ENCODE peak calls at places on chromosome 14, in ten cellular contexts. H, B, D, K, S, G, O, N, A and R are unnamed samples.

GRCh38 chr14:20560961-20561360 is at the start of gene RNASE9:
- DNase-seq in H (peak; percentile 54), B (no peak), D (no peak), K (no peak), S (no peak), G (no peak), O (no peak), N (no peak), A (no peak), R (no peak)

GRCh38 chr14:80946797-80947196 is 5.3 kb upstream of the CEP128 start:
- DNase-seq in H (no peak), B (no peak), D (no peak), K (no peak), S (no peak), G (no peak), O (no peak), N (no peak), A (no peak), R (no peak)

GRCh38 chr14:90087433-90087832 is 25.6 kb downstream of the KCNK13 start:
- DNase-seq in H (no peak), B (no peak), D (no peak), K (peak; percentile 25), S (peak; percentile 13), G (no peak), O (peak; percentile 51), N (no peak), A (peak; percentile 88), R (no peak)

GRCh38 chr14:91744068-91744480 is 12.2 kb upstream of the CATSPERB start:
- DNase-seq in H (no peak), B (no peak), D (no peak), K (no peak), S (no peak), G (no peak), O (no peak), N (no peak), A (no peak), R (peak; percentile 53)

GRCh38 chr14:92549096-92549852 is 35.7 kb downstream of the RIN3 start:
- DNase-seq in H (no peak), B (no peak), D (no peak), K (no peak), S (no peak), G (no peak), O (peak; percentile 39), N (no peak), A (no peak), R (no peak)

GRCh38 chr14:101956179-101956885 is 8.0 kb upstream of the DYNC1H1 start:
- DNase-seq in H (no peak), B (no peak), D (no peak), K (no peak), S (no peak), G (no peak), O (no peak), N (no peak), A (no peak), R (no peak)

GRCh38 chr14:75459099-75459741 is 31.4 kb downstream of the JDP2 start:
- DNase-seq in H (no peak), B (no peak), D (no peak), K (no peak), S (no peak), G (no peak), O (peak; percentile 78), N (peak; percentile 12), A (no peak), R (no peak)

GRCh38 chr14:77641534-77642341 is 25.3 kb upstream of the SPTLC2 start:
- DNase-seq in H (no peak), B (peak; percentile 79), D (no peak), K (peak; percentile 68), S (no peak), G (peak; percentile 52), O (peak; percentile 87), N (peak; percentile 73), A (no peak), R (no peak)

GRCh38 chr14:68000516-68000915 is 180.9 kb downstream of the RAD51B start:
- DNase-seq in H (no peak), B (no peak), D (no peak), K (no peak), S (no peak), G (no peak), O (no peak), N (no peak), A (no peak), R (no peak)

GRCh38 chr14:80164991-80165390 is 46.3 kb downstream of the DIO2 start:
- DNase-seq in H (no peak), B (no peak), D (no peak), K (no peak), S (peak; percentile 21), G (peak; percentile 73), O (no peak), N (no peak), A (no peak), R (no peak)

GRCh38 chr14:56821177-56821576 is 10.9 kb upstream of the OTX2 start:
- DNase-seq in H (no peak), B (no peak), D (no peak), K (no peak), S (no peak), G (no peak), O (no peak), N (no peak), A (no peak), R (no peak)

GRCh38 chr14:92495041-92495440 is 18.5 kb upstream of the RIN3 start:
- DNase-seq in H (no peak), B (peak; percentile 54), D (no peak), K (no peak), S (no peak), G (peak; percentile 72), O (no peak), N (no peak), A (no peak), R (peak; percentile 54)

GRCh38 chr14:80956922-80957321 is 1.5 kb downstream of the TSHR start:
- DNase-seq in H (no peak), B (no peak), D (no peak), K (no peak), S (no peak), G (no peak), O (no peak), N (no peak), A (no peak), R (no peak)

GRCh38 chr14:58455593-58456265 is 28.2 kb downstream of the KIAA0586 start:
- DNase-seq in H (no peak), B (no peak), D (no peak), K (no peak), S (no peak), G (peak; percentile 90), O (no peak), N (no peak), A (no peak), R (peak; percentile 24)

GRCh38 chr14:50025776-50026175 is 90.6 kb downstream of the VCPKMT start:
- DNase-seq in H (no peak), B (no peak), D (no peak), K (no peak), S (no peak), G (peak; percentile 58), O (no peak), N (no peak), A (no peak), R (no peak)

GRCh38 chr14:100972134-100972905 is 68.8 kb upstream of the RTL1 start:
- DNase-seq in H (no peak), B (no peak), D (no peak), K (no peak), S (no peak), G (peak; percentile 39), O (no peak), N (no peak), A (no peak), R (no peak)

GRCh38 chr14:101228949-101229541 is 325.5 kb upstream of the RTL1 start:
- DNase-seq in H (no peak), B (peak; percentile 69), D (no peak), K (no peak), S (no peak), G (no peak), O (no peak), N (no peak), A (no peak), R (no peak)

GRCh38 chr14:88870777-88871176 is 46.3 kb downstream of the TTC8 start:
- DNase-seq in H (no peak), B (no peak), D (no peak), K (no peak), S (no peak), G (no peak), O (no peak), N (no peak), A (no peak), R (no peak)
- H3K27ac ChIP-seq in H (no peak overlapping the region), B (no peak overlapping the region), D (no peak overlapping the region), K (no peak overlapping the region), S (no peak overlapping the region), G (no peak overlapping the region), O (no peak overlapping the region), N (no peak overlapping the region), A (no peak overlapping the region), R (no peak overlapping the region)

DNA sequence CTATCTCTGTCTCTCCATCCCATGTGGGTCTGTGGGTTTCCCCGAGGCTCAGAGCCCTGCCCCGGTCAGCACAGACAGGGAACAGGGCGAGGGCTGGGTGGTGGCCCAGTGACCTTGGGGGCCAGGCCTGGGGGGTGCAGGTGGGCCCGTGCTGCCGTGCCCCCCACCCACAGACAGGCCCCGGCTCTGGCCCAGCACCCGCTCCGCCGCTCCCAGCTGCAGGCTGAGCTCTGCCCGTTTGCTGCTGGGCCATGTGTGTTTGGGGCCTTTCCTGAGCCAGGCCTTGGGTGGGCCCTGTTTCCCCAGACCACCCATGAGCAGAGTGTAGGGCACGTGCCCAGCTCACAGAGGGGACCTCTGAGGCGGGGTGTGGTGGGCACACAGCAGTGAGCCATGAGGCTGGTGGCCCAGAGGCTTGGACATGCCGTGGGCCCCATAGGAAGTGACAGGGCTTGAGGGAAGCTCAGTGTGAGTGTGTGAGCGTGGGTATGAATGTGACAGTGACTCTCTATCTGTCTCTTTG is 51.0 kb downstream of the TMEM121 start:
- DNase-seq in H (no peak), B (no peak), D (no peak), K (no peak), S (no peak), G (no peak), O (no peak), N (peak; percentile 41), A (no peak), R (no peak)
- H3K27ac ChIP-seq in H (no peak overlapping the region), B (no peak overlapping the region), D (no peak overlapping the region), K (peak overlapping the region; percentile 19), S (no peak overlapping the region), G (no peak overlapping the region), O (no peak overlapping the region), N (no peak overlapping the region), A (no peak overlapping the region), R (no peak overlapping the region)

GRCh38 chr14:105252552-105253328 is 4.4 kb downstream of the BTBD6 start:
- DNase-seq in H (no peak), B (no peak), D (no peak), K (no peak), S (no peak), G (no peak), O (no peak), N (no peak), A (no peak), R (no peak)
- H3K27ac ChIP-seq in H (no peak overlapping the region), B (no peak overlapping the region), D (no peak overlapping the region), K (no peak overlapping the region), S (no peak overlapping the region), G (no peak overlapping the region), O (no peak overlapping the region), N (no peak overlapping the region), A (no peak overlapping the region), R (no peak overlapping the region)

DNA sequence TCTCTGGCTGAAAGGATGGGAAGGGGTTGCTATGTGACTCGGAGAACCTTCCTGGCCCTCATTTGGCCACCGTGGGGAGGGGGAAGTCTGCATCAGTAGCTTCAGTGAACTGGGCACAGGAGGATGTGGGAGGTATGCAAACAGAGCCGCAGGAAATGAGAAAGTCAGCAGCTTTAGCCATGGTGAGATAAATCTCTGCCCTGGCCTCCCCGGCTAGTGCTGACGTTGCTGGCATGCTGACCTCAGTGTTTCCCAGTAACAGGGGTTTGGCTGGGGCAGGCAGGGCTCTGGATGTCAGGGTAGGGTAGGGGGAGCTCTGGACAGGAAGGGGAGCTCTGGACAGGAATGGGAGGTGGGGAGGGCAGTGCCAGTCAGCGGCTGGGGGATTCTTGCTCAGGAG is 2.3 kb upstream of the CEBPE start:
- DNase-seq in H (no peak), B (no peak), D (no peak), K (no peak), S (no peak), G (no peak), O (peak; percentile 53), N (peak; percentile 23), A (no peak), R (peak; percentile 70)
- H3K27ac ChIP-seq in H (no peak overlapping the region), B (peak overlapping the region; percentile 27), D (no peak overlapping the region), K (no peak overlapping the region), S (no peak overlapping the region), G (no peak overlapping the region), O (no peak overlapping the region), N (no peak overlapping the region), A (no peak overlapping the region), R (peak overlapping the region; percentile 78)